ENCODE peak calls at places on chromosomes 13 and 19, in six cellular contexts. One of them, this sample, is unnamed.

GRCh38 chr19:17687857-17688784 is at the start of gene UNC13A:
- DNase-seq in colonic mucosa: peak
- DNase-seq in Karpas-422: no peak
- DNase-seq in neural progenitor cell: peak
- DNase-seq in endodermal cell: peak
- DNase-seq in MM.1S: peak
- DNase-seq in this sample: peak

GRCh38 chr19:54178581-54179261 is 5.8 kb upstream of the TMC4 start:
- DNase-seq in colonic mucosa: peak
- DNase-seq in Karpas-422: peak
- DNase-seq in neural progenitor cell: peak
- DNase-seq in endodermal cell: peak
- DNase-seq in MM.1S: no peak
- DNase-seq in this sample: peak

GRCh38 chr13:97306646-97307045 is 84.5 kb downstream of the MBNL2 start:
- DNase-seq in colonic mucosa: no peak
- DNase-seq in Karpas-422: no peak
- DNase-seq in neural progenitor cell: no peak
- DNase-seq in endodermal cell: no peak
- DNase-seq in MM.1S: no peak
- DNase-seq in this sample: no peak

GRCh38 chr13:51764184-51765141 is 39.5 kb downstream of the DHRS12 start:
- DNase-seq in colonic mucosa: peak
- DNase-seq in Karpas-422: no peak
- DNase-seq in neural progenitor cell: no peak
- DNase-seq in endodermal cell: no peak
- DNase-seq in MM.1S: peak
- DNase-seq in this sample: peak

GRCh38 chr19:2558543-2558942 is 82.6 kb downstream of the GADD45B start:
- DNase-seq in colonic mucosa: no peak
- DNase-seq in Karpas-422: no peak
- DNase-seq in neural progenitor cell: no peak
- DNase-seq in endodermal cell: no peak
- DNase-seq in MM.1S: no peak
- DNase-seq in this sample: no peak

GRCh38 chr13:79905018-79905417 is 424.1 kb downstream of the NDFIP2 start:
- DNase-seq in colonic mucosa: no peak
- DNase-seq in Karpas-422: no peak
- DNase-seq in neural progenitor cell: no peak
- DNase-seq in endodermal cell: no peak
- DNase-seq in MM.1S: no peak
- DNase-seq in this sample: no peak

GRCh38 chr13:31051999-31052398 is 109.7 kb downstream of the HSPH1 start:
- DNase-seq in colonic mucosa: no peak
- DNase-seq in Karpas-422: no peak
- DNase-seq in neural progenitor cell: peak
- DNase-seq in endodermal cell: peak
- DNase-seq in MM.1S: no peak
- DNase-seq in this sample: no peak

GRCh38 chr19:1093811-1094553 is 1.2 kb downstream of the POLR2E start:
- DNase-seq in colonic mucosa: no peak
- DNase-seq in Karpas-422: no peak
- DNase-seq in neural progenitor cell: no peak
- DNase-seq in endodermal cell: no peak
- DNase-seq in MM.1S: no peak
- DNase-seq in this sample: no peak

GRCh38 chr13:87666826-87667225 is 4.3 kb upstream of the SLITRK5 start:
- DNase-seq in colonic mucosa: no peak
- DNase-seq in Karpas-422: no peak
- DNase-seq in neural progenitor cell: no peak
- DNase-seq in endodermal cell: no peak
- DNase-seq in MM.1S: no peak
- DNase-seq in this sample: no peak

GRCh38 chr13:76019421-76020044 is 383.4 kb downstream of the LMO7 start:
- DNase-seq in colonic mucosa: peak
- DNase-seq in Karpas-422: peak
- DNase-seq in neural progenitor cell: peak
- DNase-seq in endodermal cell: peak
- DNase-seq in MM.1S: no peak
- DNase-seq in this sample: peak

GRCh38 chr13:24386816-24387708 is 77.7 kb downstream of the C1QTNF9 start:
- DNase-seq in colonic mucosa: no peak
- DNase-seq in Karpas-422: peak
- DNase-seq in neural progenitor cell: no peak
- DNase-seq in endodermal cell: no peak
- DNase-seq in MM.1S: no peak
- DNase-seq in this sample: no peak

GRCh38 chr13:46609052-46609451 is 56.1 kb downstream of the LRCH1 start:
- DNase-seq in colonic mucosa: no peak
- DNase-seq in Karpas-422: no peak
- DNase-seq in neural progenitor cell: no peak
- DNase-seq in endodermal cell: no peak
- DNase-seq in MM.1S: no peak
- DNase-seq in this sample: no peak

GRCh38 chr13:107091386-107091785 is 523.4 kb upstream of the ARGLU1 start:
- DNase-seq in colonic mucosa: no peak
- DNase-seq in Karpas-422: no peak
- DNase-seq in neural progenitor cell: no peak
- DNase-seq in endodermal cell: no peak
- DNase-seq in MM.1S: no peak
- DNase-seq in this sample: no peak

GRCh38 chr19:17645339-17645963 is 42.7 kb downstream of the UNC13A start:
- DNase-seq in colonic mucosa: no peak
- DNase-seq in Karpas-422: no peak
- DNase-seq in neural progenitor cell: no peak
- DNase-seq in endodermal cell: no peak
- DNase-seq in MM.1S: no peak
- DNase-seq in this sample: peak

GRCh38 chr19:4969772-4970531 is 1.0 kb downstream of the KDM4B start:
- DNase-seq in colonic mucosa: no peak
- DNase-seq in Karpas-422: peak
- DNase-seq in neural progenitor cell: peak
- DNase-seq in endodermal cell: peak
- DNase-seq in MM.1S: peak
- DNase-seq in this sample: no peak

GRCh38 chr19:40411958-40412499 is 1.1 kb downstream of the PRX start:
- DNase-seq in colonic mucosa: no peak
- DNase-seq in Karpas-422: no peak
- DNase-seq in neural progenitor cell: no peak
- DNase-seq in endodermal cell: peak
- DNase-seq in MM.1S: no peak
- DNase-seq in this sample: no peak

GRCh38 chr19:40403262-40403984 is 9.8 kb downstream of the PRX start:
- DNase-seq in colonic mucosa: peak
- DNase-seq in Karpas-422: peak
- DNase-seq in neural progenitor cell: peak
- DNase-seq in endodermal cell: peak
- DNase-seq in MM.1S: peak
- DNase-seq in this sample: peak

GRCh38 chr19:40411125-40411842 is 1.9 kb downstream of the PRX start:
- DNase-seq in colonic mucosa: no peak
- DNase-seq in Karpas-422: no peak
- DNase-seq in neural progenitor cell: no peak
- DNase-seq in endodermal cell: peak
- DNase-seq in MM.1S: no peak
- DNase-seq in this sample: no peak

GRCh38 chr19:40410030-40410389 is 3.2 kb downstream of the PRX start:
- DNase-seq in colonic mucosa: no peak
- DNase-seq in Karpas-422: no peak
- DNase-seq in neural progenitor cell: peak
- DNase-seq in endodermal cell: peak
- DNase-seq in MM.1S: no peak
- DNase-seq in this sample: no peak

GRCh38 chr19:40407714-40408600 is 5.2 kb downstream of the PRX start:
- DNase-seq in colonic mucosa: no peak
- DNase-seq in Karpas-422: no peak
- DNase-seq in neural progenitor cell: no peak
- DNase-seq in endodermal cell: peak
- DNase-seq in MM.1S: no peak
- DNase-seq in this sample: no peak
- H3K27ac ChIP-seq in colonic mucosa: no peak
- H3K27ac ChIP-seq in Karpas-422: no peak
- H3K27ac ChIP-seq in neural progenitor cell: no peak
- H3K27ac ChIP-seq in endodermal cell: no peak
- H3K27ac ChIP-seq in MM.1S: no peak
- H3K27ac ChIP-seq in this sample: no peak

GRCh38 chr13:102680842-102681725 is 13.8 kb downstream of the METTL21C start:
- DNase-seq in colonic mucosa: no peak
- DNase-seq in Karpas-422: peak
- DNase-seq in neural progenitor cell: no peak
- DNase-seq in endodermal cell: no peak
- DNase-seq in MM.1S: no peak
- DNase-seq in this sample: no peak
- H3K4me3 ChIP-seq in colonic mucosa: no peak
- H3K4me3 ChIP-seq in Karpas-422: no peak
- H3K4me3 ChIP-seq in neural progenitor cell: no peak
- H3K4me3 ChIP-seq in endodermal cell: no peak
- H3K4me3 ChIP-seq in MM.1S: no peak
- H3K4me3 ChIP-seq in this sample: no peak

DNA sequence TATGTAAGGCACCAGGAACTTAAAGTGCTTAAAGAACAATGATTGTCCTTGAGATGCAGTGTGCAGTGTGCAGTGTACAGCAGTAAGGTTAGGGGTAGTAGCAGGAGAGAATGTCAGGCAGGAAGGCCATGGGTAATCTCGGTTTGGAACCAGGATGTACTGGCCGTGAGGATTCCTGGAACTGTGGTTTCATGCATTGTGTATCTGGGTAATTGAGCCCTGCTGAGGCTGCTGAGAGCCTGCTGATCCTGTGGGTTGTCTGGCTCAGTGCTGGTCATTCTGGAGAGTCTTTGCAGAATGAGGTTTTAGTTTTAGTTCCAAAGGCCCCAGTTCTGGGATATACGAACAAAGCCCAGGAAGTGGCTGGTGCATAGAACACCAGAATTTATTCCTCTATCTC is 71.0 kb downstream of the ZNF568 start:
- DNase-seq in colonic mucosa: no peak
- DNase-seq in Karpas-422: no peak
- DNase-seq in neural progenitor cell: no peak
- DNase-seq in endodermal cell: no peak
- DNase-seq in MM.1S: no peak
- DNase-seq in this sample: no peak
- H3K9ac ChIP-seq in colonic mucosa: no peak
- H3K9ac ChIP-seq in Karpas-422: no peak
- H3K9ac ChIP-seq in neural progenitor cell: no peak
- H3K9ac ChIP-seq in endodermal cell: no peak
- H3K9ac ChIP-seq in MM.1S: no peak
- H3K9ac ChIP-seq in this sample: no peak

GRCh38 chr13:20099319-20099718 is 61.5 kb downstream of the GJA3 start:
- DNase-seq in colonic mucosa: no peak
- DNase-seq in Karpas-422: no peak
- DNase-seq in neural progenitor cell: no peak
- DNase-seq in endodermal cell: peak
- DNase-seq in MM.1S: no peak
- DNase-seq in this sample: no peak
- H3K27ac ChIP-seq in colonic mucosa: no peak
- H3K27ac ChIP-seq in Karpas-422: no peak
- H3K27ac ChIP-seq in neural progenitor cell: no peak
- H3K27ac ChIP-seq in endodermal cell: no peak
- H3K27ac ChIP-seq in MM.1S: no peak
- H3K27ac ChIP-seq in this sample: no peak